ENCODE peak calls at places on chromosomes 16 and 17, in four cellular contexts. S, E, A and M are unnamed samples.

GRCh38 chr16:60204221-60204620 is 1470.1 kb upstream of the GOT2 start:
- DNase-seq in S (peak), E (no peak), A (no peak), M (no peak)

GRCh38 chr16:80120899-80121521 is 419.8 kb upstream of the DYNLRB2 start:
- DNase-seq in S (no peak), E (no peak), A (no peak), M (no peak)

GRCh38 chr17:78650093-78650715 is 73.0 kb upstream of the DNAH17 start:
- DNase-seq in S (no peak), E (no peak), A (no peak), M (no peak)

GRCh38 chr16:12541672-12542071 is 262.0 kb downstream of the CPPED1 start:
- DNase-seq in S (no peak), E (no peak), A (no peak), M (no peak)

GRCh38 chr16:11138769-11139623 is 117.0 kb downstream of the SOCS1 start:
- DNase-seq in S (no peak), E (no peak), A (no peak), M (no peak)

GRCh38 chr17:46916211-46916610 is 6.7 kb upstream of the GOSR2 start:
- DNase-seq in S (no peak), E (no peak), A (no peak), M (no peak)

GRCh38 chr16:22321340-22322001 is 24.3 kb downstream of the POLR3E start:
- DNase-seq in S (peak), E (peak), A (peak), M (peak)

GRCh38 chr17:3026856-3027751 is 36.3 kb downstream of the OR1D5 start:
- DNase-seq in S (no peak), E (no peak), A (no peak), M (no peak)

GRCh38 chr17:42230225-42230624 is 35.9 kb upstream of the GHDC start:
- DNase-seq in S (no peak), E (no peak), A (no peak), M (no peak)

GRCh38 chr17:57461082-57461481 is 204.8 kb downstream of the MSI2 start:
- DNase-seq in S (no peak), E (no peak), A (no peak), M (peak)

GRCh38 chr16:57628008-57628781 is at the start of gene ADGRG1:
- DNase-seq in S (peak), E (peak), A (no peak), M (peak)

GRCh38 chr17:15181333-15181732 is 83.8 kb downstream of the PMP22 start:
- DNase-seq in S (no peak), E (no peak), A (no peak), M (no peak)

GRCh38 chr17:39277110-39277509 is 51.4 kb upstream of the STAC2 start:
- DNase-seq in S (no peak), E (no peak), A (no peak), M (no peak)

GRCh38 chr17:64491034-64491860 is 5.6 kb downstream of the POLG2 start:
- DNase-seq in S (no peak), E (peak), A (peak), M (peak)

GRCh38 chr16:77790964-77791363 is 2.6 kb downstream of the VAT1L start:
- DNase-seq in S (no peak), E (no peak), A (no peak), M (no peak)

GRCh38 chr17:66304304-66305174 is 2.1 kb downstream of the PRKCA start:
- DNase-seq in S (peak), E (peak), A (no peak), M (no peak)